ENCODE peak calls at places on chromosome 12, in four cellular contexts. One of them, this sample, is unnamed.
A peak's percentile ranks its signal among the peaks of the same experiment; 100 is the strongest.

GRCh38 chr12:106760184-106760531 is 14.3 kb upstream of the RIC8B start:
- DNase-seq in WTC11: peak; percentile 36
- DNase-seq in HepG2: no peak
- DNase-seq in K562: no peak
- DNase-seq in this sample: no peak

GRCh38 chr12:53999596-54000104 is 311 bp upstream of the HOXC9 start:
- DNase-seq in WTC11: no peak
- DNase-seq in HepG2: peak; percentile 30
- DNase-seq in K562: peak; percentile 77
- DNase-seq in this sample: no peak

GRCh38 chr12:34393086-34393820 is 371.0 kb downstream of the ALG10 start:
- DNase-seq in WTC11: no peak
- DNase-seq in HepG2: no peak
- DNase-seq in K562: no peak
- DNase-seq in this sample: no peak

GRCh38 chr12:48946206-48946605 is 11.1 kb downstream of the ARF3 start:
- DNase-seq in WTC11: no peak
- DNase-seq in HepG2: no peak
- DNase-seq in K562: no peak
- DNase-seq in this sample: no peak

GRCh38 chr12:51393676-51394545 is 2.7 kb upstream of the GALNT6 start:
- DNase-seq in WTC11: no peak
- DNase-seq in HepG2: no peak
- DNase-seq in K562: no peak
- DNase-seq in this sample: no peak

GRCh38 chr12:14577344-14577743 is 9.7 kb upstream of the PLBD1 start:
- DNase-seq in WTC11: no peak
- DNase-seq in HepG2: no peak
- DNase-seq in K562: no peak
- DNase-seq in this sample: no peak

GRCh38 chr12:1504304-1505150 is 89.9 kb downstream of the FBXL14 start:
- DNase-seq in WTC11: no peak
- DNase-seq in HepG2: no peak
- DNase-seq in K562: no peak
- DNase-seq in this sample: no peak

GRCh38 chr12:69897744-69898143 is 72.7 kb downstream of the MYRFL start:
- DNase-seq in WTC11: no peak
- DNase-seq in HepG2: no peak
- DNase-seq in K562: no peak
- DNase-seq in this sample: no peak

GRCh38 chr12:40992158-40992557 is 196.0 kb upstream of the PDZRN4 start:
- DNase-seq in WTC11: no peak
- DNase-seq in HepG2: no peak
- DNase-seq in K562: no peak
- DNase-seq in this sample: no peak

GRCh38 chr12:5343711-5344110 is 88.2 kb upstream of the NTF3 start:
- DNase-seq in WTC11: no peak
- DNase-seq in HepG2: no peak
- DNase-seq in K562: no peak
- DNase-seq in this sample: no peak

GRCh38 chr12:98154850-98155249 is 360.5 kb upstream of the TMPO start:
- DNase-seq in WTC11: peak; percentile 57
- DNase-seq in HepG2: peak; percentile 9
- DNase-seq in K562: no peak
- DNase-seq in this sample: peak; percentile 9
- TF ChIP-seq SP1 in WTC11: no peak
- TF ChIP-seq SP1 in HepG2: no peak
- TF ChIP-seq SP1 in K562: no peak
- TF ChIP-seq SP1 in this sample: no peak

GRCh38 chr12:10965511-10965910 is 21.2 kb downstream of the TAS2R50 start:
- DNase-seq in WTC11: no peak
- DNase-seq in HepG2: no peak
- DNase-seq in K562: no peak
- DNase-seq in this sample: no peak

GRCh38 chr12:10966314-10966713 is 20.4 kb downstream of the TAS2R50 start:
- DNase-seq in WTC11: no peak
- DNase-seq in HepG2: no peak
- DNase-seq in K562: no peak
- DNase-seq in this sample: no peak

GRCh38 chr12:10967409-10967808 is 19.3 kb downstream of the TAS2R50 start:
- DNase-seq in WTC11: no peak
- DNase-seq in HepG2: no peak
- DNase-seq in K562: no peak
- DNase-seq in this sample: no peak

DNA sequence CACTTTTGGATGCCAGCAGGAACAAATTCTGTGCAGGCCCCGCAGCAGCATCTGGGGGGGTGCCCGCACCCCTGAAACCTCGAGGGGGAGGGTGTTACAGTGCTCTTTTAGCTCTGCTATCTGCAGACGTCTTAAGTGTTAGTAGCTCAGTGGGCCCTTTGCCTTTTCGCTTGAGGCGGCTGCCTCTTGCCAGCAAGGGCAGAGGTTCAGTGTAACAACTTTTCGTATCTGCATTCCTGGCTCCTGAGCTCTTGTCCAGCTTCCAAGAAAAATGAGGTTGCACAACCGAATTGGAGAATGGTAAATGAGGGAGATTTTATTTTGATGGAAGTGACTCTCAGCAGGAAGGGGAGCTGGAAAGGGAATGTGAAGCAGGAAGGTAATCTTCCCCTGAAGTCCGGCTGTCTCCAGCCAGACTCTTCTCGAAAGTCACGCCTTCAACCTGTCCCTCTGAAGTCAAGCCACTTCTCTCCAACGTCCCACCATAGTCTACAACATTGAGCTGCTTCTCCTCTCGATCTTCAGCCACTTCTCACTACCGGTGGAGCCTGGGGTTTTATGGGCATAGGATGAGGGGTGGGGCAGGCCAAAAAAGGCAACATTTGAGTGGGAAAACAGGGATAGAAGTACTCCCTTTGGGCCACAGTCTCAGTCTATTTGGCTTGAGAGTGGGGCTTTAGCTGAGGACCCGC is 17.8 kb downstream of the TAS2R50 start:
- DNase-seq in WTC11: no peak
- DNase-seq in HepG2: no peak
- DNase-seq in K562: no peak
- DNase-seq in this sample: no peak
- TF ChIP-seq ELF4 in WTC11: no peak
- TF ChIP-seq ELF4 in HepG2: no peak
- TF ChIP-seq ELF4 in K562: no peak
- TF ChIP-seq ELF4 in this sample: no peak

DNA sequence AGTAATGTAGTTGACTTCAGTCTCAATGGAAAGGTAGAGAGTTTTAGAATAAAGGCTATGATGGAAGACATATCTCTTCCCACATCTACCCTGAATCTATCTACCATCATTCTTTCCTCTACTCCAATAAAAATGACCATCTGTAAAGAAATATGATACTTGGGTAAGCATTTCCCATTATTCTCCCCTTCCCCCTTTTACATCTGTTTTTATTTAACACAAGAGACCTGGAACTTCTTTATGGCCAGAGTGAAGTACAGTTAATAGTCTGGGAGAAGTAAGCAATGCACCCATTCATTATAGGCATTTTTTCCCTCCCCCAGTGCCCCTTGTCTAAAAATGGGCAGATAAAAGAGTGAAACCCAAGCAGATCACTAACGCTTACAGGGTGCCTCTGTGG is 6.5 kb downstream of the TPH2 start:
- DNase-seq in WTC11: no peak
- DNase-seq in HepG2: no peak
- DNase-seq in K562: no peak
- DNase-seq in this sample: no peak
- TF ChIP-seq SP1 in WTC11: no peak
- TF ChIP-seq SP1 in HepG2: no peak
- TF ChIP-seq SP1 in K562: no peak
- TF ChIP-seq SP1 in this sample: no peak

GRCh38 chr12:42516573-42516972 is 73.0 kb downstream of the PRICKLE1 start:
- DNase-seq in WTC11: no peak
- DNase-seq in HepG2: no peak
- DNase-seq in K562: no peak
- DNase-seq in this sample: no peak
- TF ChIP-seq ELF4 in WTC11: no peak
- TF ChIP-seq ELF4 in HepG2: no peak
- TF ChIP-seq ELF4 in K562: no peak
- TF ChIP-seq ELF4 in this sample: no peak

DNA sequence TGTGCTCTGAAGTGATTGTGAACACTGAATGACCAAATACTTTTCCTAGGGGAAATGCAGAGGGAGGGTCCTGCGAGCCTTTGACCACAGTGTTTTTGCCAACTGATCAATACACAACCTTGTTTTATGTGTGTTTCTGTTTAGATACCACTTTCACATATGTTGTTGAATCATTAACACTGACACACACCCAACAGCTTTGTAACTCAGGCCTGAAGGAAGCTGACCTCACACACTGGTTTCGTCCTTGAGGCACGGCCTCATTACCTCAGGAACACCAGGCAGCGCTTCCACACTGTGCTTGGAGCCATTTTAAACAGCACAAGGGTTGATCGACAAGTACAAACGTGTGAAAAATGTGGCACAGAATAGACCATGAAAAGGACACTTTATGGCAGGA is 60.0 kb downstream of the PPFIBP1 start:
- DNase-seq in WTC11: no peak
- DNase-seq in HepG2: no peak
- DNase-seq in K562: no peak
- DNase-seq in this sample: no peak
- TF ChIP-seq SP1 in WTC11: no peak
- TF ChIP-seq SP1 in HepG2: no peak
- TF ChIP-seq SP1 in K562: no peak
- TF ChIP-seq SP1 in this sample: no peak

GRCh38 chr12:7143564-7143963 is 13.4 kb downstream of the CLSTN3 start:
- DNase-seq in WTC11: no peak
- DNase-seq in HepG2: no peak
- DNase-seq in K562: no peak
- DNase-seq in this sample: no peak

GRCh38 chr12:7142809-7143465 is 12.8 kb downstream of the CLSTN3 start:
- DNase-seq in WTC11: no peak
- DNase-seq in HepG2: no peak
- DNase-seq in K562: no peak
- DNase-seq in this sample: no peak

GRCh38 chr12:7139213-7139612 is 9.0 kb downstream of the CLSTN3 start:
- DNase-seq in WTC11: no peak
- DNase-seq in HepG2: no peak
- DNase-seq in K562: no peak
- DNase-seq in this sample: no peak

GRCh38 chr12:7142057-7142644 is 12.0 kb downstream of the CLSTN3 start:
- DNase-seq in WTC11: peak; percentile 78
- DNase-seq in HepG2: peak; percentile 41
- DNase-seq in K562: peak; percentile 53
- DNase-seq in this sample: peak; percentile 72

DNA sequence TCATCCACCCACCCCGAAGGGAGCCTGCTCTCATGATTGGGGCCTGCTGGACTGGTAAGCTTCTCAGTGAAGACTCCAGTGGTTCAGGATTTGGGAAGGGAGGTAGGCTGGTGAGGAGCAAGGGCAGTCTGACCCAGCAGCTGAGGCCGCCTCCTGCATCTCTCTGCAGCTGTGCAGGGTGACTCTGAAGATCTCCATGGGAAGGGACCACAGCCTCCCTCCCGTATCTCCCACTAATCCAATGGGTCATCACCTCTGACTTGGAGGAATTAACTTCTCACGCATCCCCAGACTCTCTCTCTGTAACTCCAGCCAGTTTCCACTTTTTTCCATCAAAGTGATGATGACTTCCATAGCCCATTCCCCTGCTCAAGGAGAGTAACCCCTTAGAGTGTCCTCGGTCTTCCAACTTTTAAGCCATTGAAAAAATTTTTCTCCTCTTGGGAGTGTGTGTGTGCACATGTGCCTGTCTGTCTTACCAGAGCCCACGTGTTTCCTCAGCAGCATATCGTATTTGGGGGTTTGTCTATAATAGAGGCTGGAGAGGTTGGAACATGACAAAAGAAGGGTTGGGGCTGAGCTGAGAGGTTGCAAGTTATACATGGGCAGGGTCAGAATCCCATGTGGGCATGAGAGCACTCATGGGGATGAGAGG is 11.3 kb downstream of the CLSTN3 start:
- DNase-seq in WTC11: no peak
- DNase-seq in HepG2: no peak
- DNase-seq in K562: no peak
- DNase-seq in this sample: no peak
- TF ChIP-seq ELF4 in WTC11: no peak
- TF ChIP-seq ELF4 in HepG2: no peak
- TF ChIP-seq ELF4 in K562: no peak
- TF ChIP-seq ELF4 in this sample: no peak

GRCh38 chr12:60935981-60936761 is 1324.0 kb upstream of the USP15 start:
- DNase-seq in WTC11: peak; percentile 19
- DNase-seq in HepG2: peak; percentile 3
- DNase-seq in K562: no peak
- DNase-seq in this sample: no peak
- TF ChIP-seq SP1 in WTC11: no peak
- TF ChIP-seq SP1 in HepG2: no peak
- TF ChIP-seq SP1 in K562: no peak
- TF ChIP-seq SP1 in this sample: no peak

GRCh38 chr12:121139301-121139700 is 6.6 kb downstream of the P2RX7 start:
- DNase-seq in WTC11: no peak
- DNase-seq in HepG2: no peak
- DNase-seq in K562: no peak
- DNase-seq in this sample: no peak

GRCh38 chr12:121144416-121144914 is 11.8 kb downstream of the P2RX7 start:
- DNase-seq in WTC11: no peak
- DNase-seq in HepG2: no peak
- DNase-seq in K562: no peak
- DNase-seq in this sample: no peak

GRCh38 chr12:121142171-121142950 is 9.7 kb downstream of the P2RX7 start:
- DNase-seq in WTC11: no peak
- DNase-seq in HepG2: no peak
- DNase-seq in K562: no peak
- DNase-seq in this sample: no peak

GRCh38 chr12:121145221-121145620 is 12.5 kb downstream of the P2RX7 start:
- DNase-seq in WTC11: no peak
- DNase-seq in HepG2: no peak
- DNase-seq in K562: no peak
- DNase-seq in this sample: no peak
- TF ChIP-seq ELF4 in WTC11: no peak
- TF ChIP-seq ELF4 in HepG2: no peak
- TF ChIP-seq ELF4 in K562: peak; percentile 52
- TF ChIP-seq ELF4 in this sample: no peak

DNA sequence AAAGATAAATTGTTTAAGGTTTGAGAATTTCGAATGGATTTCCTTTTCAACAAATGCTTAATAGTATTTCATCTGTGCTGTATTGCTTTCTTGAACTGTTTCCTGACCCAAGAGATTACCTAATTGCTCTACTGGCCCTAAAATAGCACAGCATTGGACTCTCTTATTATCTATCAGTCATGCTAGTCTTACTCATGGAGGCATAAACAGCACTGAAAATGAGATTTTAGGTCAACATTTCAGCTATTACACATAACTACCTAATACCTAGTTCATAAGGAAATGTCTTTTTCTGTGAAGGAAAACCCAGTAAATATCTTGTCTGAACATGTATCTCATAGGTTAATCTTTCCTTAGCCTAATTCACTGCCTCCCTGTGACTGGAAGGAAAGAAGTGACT is 4.3 kb upstream of the ABCD2 start:
- DNase-seq in WTC11: no peak
- DNase-seq in HepG2: no peak
- DNase-seq in K562: no peak
- DNase-seq in this sample: no peak
- TF ChIP-seq SP1 in WTC11: no peak
- TF ChIP-seq SP1 in HepG2: no peak
- TF ChIP-seq SP1 in K562: no peak
- TF ChIP-seq SP1 in this sample: no peak

This sample was measured in HEK293T.